ENCODE peak calls at places on chromosomes 2 and 18, in nine cellular contexts. D, A, S, O, E, Z, H, V and P are unnamed samples.

GRCh38 chr2:237181844-237182243 is 96.2 kb downstream of the COPS8 start:
- DNase-seq in D (peak), A (peak), S (no peak), O (peak), E (no peak), Z (peak), H (peak), V (no peak), P (no peak)

GRCh38 chr2:100584811-100585210 is 22.0 kb downstream of the PDCL3 start:
- DNase-seq in D (no peak), A (no peak), S (no peak), O (no peak), E (no peak), Z (no peak), H (no peak), V (no peak), P (no peak)

GRCh38 chr2:202290970-202291369 is 25.4 kb downstream of the NOP58 start:
- DNase-seq in D (no peak), A (no peak), S (no peak), O (peak), E (no peak), Z (no peak), H (no peak), V (no peak), P (no peak)

GRCh38 chr2:45132551-45132950 is 123.3 kb upstream of the SIX2 start:
- DNase-seq in D (no peak), A (no peak), S (no peak), O (no peak), E (no peak), Z (no peak), H (no peak), V (no peak), P (no peak)

GRCh38 chr2:164810843-164811242 is 30.8 kb downstream of the COBLL1 start:
- DNase-seq in D (no peak), A (peak), S (no peak), O (peak), E (no peak), Z (no peak), H (no peak), V (no peak), P (no peak)

GRCh38 chr18:40133253-40133652 is 1821.8 kb upstream of the PIK3C3 start:
- DNase-seq in D (no peak), A (no peak), S (no peak), O (no peak), E (no peak), Z (no peak), H (no peak), V (no peak), P (no peak)

GRCh38 chr2:64228126-64228678 is 84.0 kb upstream of the PELI1 start:
- DNase-seq in D (peak), A (peak), S (peak), O (peak), E (peak), Z (peak), H (peak), V (peak), P (peak)

GRCh38 chr18:48486762-48487161 is 52.1 kb upstream of the CTIF start:
- DNase-seq in D (no peak), A (no peak), S (no peak), O (peak), E (no peak), Z (peak), H (no peak), V (no peak), P (no peak)

GRCh38 chr2:120066708-120067547 is 54.1 kb downstream of the EPB41L5 start:
- DNase-seq in D (no peak), A (no peak), S (no peak), O (peak), E (no peak), Z (peak), H (no peak), V (no peak), P (no peak)

GRCh38 chr18:22827216-22827615 is 105.9 kb upstream of the RBBP8 start:
- DNase-seq in D (no peak), A (peak), S (no peak), O (peak), E (no peak), Z (no peak), H (no peak), V (no peak), P (no peak)

GRCh38 chr2:144459937-144460336 is 60.0 kb downstream of the ZEB2 start:
- DNase-seq in D (no peak), A (no peak), S (no peak), O (peak), E (no peak), Z (peak), H (no peak), V (no peak), P (no peak)

GRCh38 chr2:68250196-68250595 is 2.1 kb downstream of the PPP3R1 start:
- DNase-seq in D (no peak), A (no peak), S (no peak), O (no peak), E (no peak), Z (no peak), H (no peak), V (no peak), P (no peak)

GRCh38 chr2:71601136-71602114 is 148.1 kb downstream of the DYSF start:
- DNase-seq in D (no peak), A (no peak), S (no peak), O (no peak), E (no peak), Z (no peak), H (no peak), V (no peak), P (no peak)

GRCh38 chr2:105597831-105598293 is 146.8 kb upstream of the NCK2 start:
- DNase-seq in D (no peak), A (no peak), S (no peak), O (no peak), E (no peak), Z (no peak), H (no peak), V (no peak), P (no peak)

GRCh38 chr18:5772271-5772670 is 123.1 kb downstream of the TMEM200C start:
- DNase-seq in D (no peak), A (no peak), S (no peak), O (peak), E (no peak), Z (no peak), H (no peak), V (no peak), P (no peak)

GRCh38 chr2:169362346-169363026 is at the start of gene LRP2:
- DNase-seq in D (peak), A (no peak), S (peak), O (no peak), E (peak), Z (peak), H (no peak), V (no peak), P (no peak)

GRCh38 chr2:41194235-41194634 is 742.3 kb upstream of the SLC8A1 start:
- DNase-seq in D (no peak), A (no peak), S (no peak), O (peak), E (no peak), Z (peak), H (no peak), V (peak), P (peak)

GRCh38 chr2:149125031-149125725 is 86.7 kb downstream of the LYPD6B start:
- DNase-seq in D (no peak), A (peak), S (peak), O (no peak), E (peak), Z (no peak), H (no peak), V (no peak), P (no peak)

GRCh38 chr2:30191831-30192271 is 39.5 kb upstream of the LBH start:
- DNase-seq in D (no peak), A (no peak), S (no peak), O (no peak), E (no peak), Z (no peak), H (no peak), V (no peak), P (no peak)

GRCh38 chr18:68462148-68462547 is 252.8 kb downstream of the TMX3 start:
- DNase-seq in D (no peak), A (no peak), S (no peak), O (no peak), E (no peak), Z (no peak), H (no peak), V (no peak), P (no peak)

DNA sequence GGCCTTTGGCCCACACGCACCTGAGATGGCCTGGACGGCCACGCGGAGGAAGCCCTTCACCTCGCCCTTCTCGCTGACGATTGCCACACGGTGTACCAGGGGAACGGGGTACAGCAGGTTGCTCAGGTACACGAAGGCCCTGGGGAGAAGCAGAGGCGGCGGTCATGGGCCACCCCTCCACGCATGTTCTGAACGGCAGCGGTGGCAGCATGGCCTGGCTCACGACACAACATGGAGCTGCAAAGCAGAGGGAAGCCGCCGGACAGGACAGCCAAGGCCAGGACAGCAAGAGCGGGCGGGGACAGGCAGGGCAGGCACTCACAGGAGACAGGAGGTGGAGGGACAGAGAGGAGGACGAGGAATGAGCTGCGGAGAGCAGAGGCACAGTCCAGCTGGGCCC is 58.7 kb downstream of the AQP12A start:
- DNase-seq in D (no peak), A (no peak), S (no peak), O (no peak), E (no peak), Z (no peak), H (no peak), V (no peak), P (no peak)
- TF ChIP-seq CTCF in D (no peak), A (no peak), S (no peak), O (no peak), E (no peak), Z (no peak), H (no peak), V (no peak), P (no peak)

GRCh38 chr18:63154350-63155152 is 165.0 kb downstream of the BCL2 start:
- DNase-seq in D (no peak), A (no peak), S (no peak), O (no peak), E (no peak), Z (no peak), H (no peak), V (no peak), P (no peak)
- H3K4me3 ChIP-seq in D (no peak), A (no peak), S (no peak), O (no peak), E (peak), Z (no peak), H (no peak), V (no peak), P (no peak)

GRCh38 chr2:36411962-36412444 is 56.4 kb downstream of the CRIM1 start:
- DNase-seq in D (no peak), A (no peak), S (no peak), O (no peak), E (no peak), Z (no peak), H (no peak), V (no peak), P (no peak)
- TF ChIP-seq CTCF in D (no peak), A (no peak), S (no peak), O (no peak), E (no peak), Z (no peak), H (no peak), V (no peak), P (no peak)

GRCh38 chr18:13382683-13382989 is 164.1 kb downstream of the LDLRAD4 start:
- DNase-seq in D (no peak), A (no peak), S (no peak), O (no peak), E (no peak), Z (no peak), H (no peak), V (peak), P (no peak)
- H3K4me3 ChIP-seq in D (no peak), A (no peak), S (no peak), O (no peak), E (no peak), Z (no peak), H (no peak), V (no peak), P (no peak)

DNA sequence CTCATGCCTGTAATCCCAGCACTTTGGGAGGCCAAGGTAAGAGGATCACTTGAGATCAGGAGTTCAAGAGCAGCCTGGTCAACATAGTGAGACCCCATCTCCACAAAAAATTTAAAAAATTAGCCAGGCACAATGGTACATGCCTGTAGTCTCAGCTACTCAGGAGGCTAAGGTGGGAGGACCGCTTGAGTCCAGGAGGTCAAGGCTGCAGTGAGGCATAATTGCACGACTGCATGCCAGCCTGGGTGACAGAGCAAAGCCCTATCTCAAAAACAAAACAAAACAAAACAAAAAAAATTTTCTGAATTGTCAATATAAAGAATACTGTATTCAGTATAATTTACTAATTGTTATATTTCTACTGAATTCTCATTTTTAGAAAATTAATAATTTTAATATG is 20.9 kb upstream of the NEDD4L start:
- DNase-seq in D (no peak), A (no peak), S (no peak), O (no peak), E (no peak), Z (no peak), H (no peak), V (no peak), P (no peak)
- TF ChIP-seq CTCF in D (no peak), A (no peak), S (no peak), O (no peak), E (no peak), Z (no peak), H (no peak), V (no peak), P (no peak)

GRCh38 chr2:10478298-10478625 is 30.1 kb upstream of the ODC1 start:
- DNase-seq in D (no peak), A (no peak), S (no peak), O (no peak), E (no peak), Z (no peak), H (no peak), V (no peak), P (no peak)
- H3K4me3 ChIP-seq in D (no peak), A (no peak), S (no peak), O (no peak), E (no peak), Z (no peak), H (no peak), V (no peak), P (no peak)

GRCh38 chr2:233009661-233010060 is 3.4 kb downstream of the NGEF start:
- DNase-seq in D (no peak), A (no peak), S (no peak), O (no peak), E (no peak), Z (no peak), H (no peak), V (no peak), P (no peak)
- TF ChIP-seq CTCF in D (no peak), A (no peak), S (no peak), O (no peak), E (no peak), Z (no peak), H (no peak), V (no peak), P (no peak)

GRCh38 chr18:79396431-79397287 is 929 bp downstream of the NFATC1 start:
- DNase-seq in D (peak), A (peak), S (peak), O (peak), E (no peak), Z (peak), H (peak), V (no peak), P (no peak)

GRCh38 chr18:79393626-79394401 is 1.9 kb upstream of the NFATC1 start:
- DNase-seq in D (peak), A (peak), S (peak), O (peak), E (peak), Z (peak), H (peak), V (peak), P (peak)

GRCh38 chr18:79394438-79395307 is 1.1 kb upstream of the NFATC1 start:
- DNase-seq in D (no peak), A (peak), S (peak), O (peak), E (no peak), Z (peak), H (peak), V (peak), P (no peak)

GRCh38 chr18:79395761-79396404 is at the start of gene NFATC1:
- DNase-seq in D (peak), A (peak), S (peak), O (peak), E (peak), Z (peak), H (peak), V (peak), P (no peak)

GRCh38 chr18:79395308-79395640 is 456 bp upstream of the NFATC1 start:
- DNase-seq in D (no peak), A (no peak), S (peak), O (no peak), E (no peak), Z (no peak), H (no peak), V (no peak), P (no peak)
- H3K4me3 ChIP-seq in D (no peak), A (no peak), S (no peak), O (no peak), E (peak), Z (peak), H (peak), V (peak), P (no peak)

DNA sequence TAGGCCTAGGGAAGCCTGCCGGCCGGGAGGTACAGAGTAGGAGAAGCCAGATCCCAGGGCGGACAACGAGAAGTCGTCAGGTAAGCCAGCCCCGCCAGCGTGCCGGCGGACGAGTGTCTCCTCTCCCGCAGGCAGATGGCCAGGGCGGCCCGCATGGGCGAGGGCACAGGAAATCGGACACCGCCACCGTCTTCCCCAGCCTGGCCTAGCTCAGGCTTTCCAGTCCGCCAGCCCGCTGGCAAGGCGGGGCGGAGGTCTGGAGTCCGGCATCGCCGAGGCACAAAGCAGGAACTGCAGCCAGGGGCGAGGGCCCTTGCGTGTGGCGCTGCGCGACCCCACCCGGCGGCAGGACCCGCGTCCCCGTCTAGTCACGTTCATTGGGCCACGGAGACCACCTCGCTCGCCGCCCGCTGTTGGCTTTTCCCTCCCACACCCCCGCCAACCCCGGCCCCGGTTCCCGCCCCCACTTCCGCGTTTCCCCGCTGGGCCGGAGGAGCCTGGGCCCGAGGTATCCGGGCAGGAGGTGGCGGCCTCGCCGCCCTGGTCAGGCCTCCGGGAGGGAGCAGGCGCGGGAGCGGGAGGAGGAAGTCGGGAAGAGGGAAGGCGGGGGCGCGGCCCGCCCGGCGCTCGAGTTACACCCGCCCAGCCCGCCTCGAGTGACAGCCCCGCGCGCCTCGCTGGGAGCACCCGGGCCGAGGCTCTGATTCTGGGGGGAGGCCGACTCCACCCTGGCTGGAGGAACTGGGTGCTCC is at the start of gene GPD2:
- DNase-seq in D (peak), A (peak), S (peak), O (peak), E (peak), Z (peak), H (peak), V (peak), P (no peak)
- TF ChIP-seq CTCF in D (no peak), A (no peak), S (no peak), O (no peak), E (no peak), Z (no peak), H (peak), V (peak), P (no peak)